ENCODE peak calls at places on chromosomes 12 and 14, in ten cellular contexts. One of them, this sample, is unnamed.

GRCh38 chr12:71969330-71969729 is 30.7 kb downstream of the TPH2 start:
- DNase-seq in AG09319: no peak
- DNase-seq in body of pancreas: no peak
- DNase-seq in A673: no peak
- DNase-seq in CD4-positive, alpha-beta T cell: no peak
- DNase-seq in foreskin keratinocyte: no peak
- DNase-seq in B cell: no peak
- DNase-seq in fibroblast of lung: no peak
- DNase-seq in fibroblast of villous mesenchyme: no peak
- DNase-seq in lung: no peak
- DNase-seq in this sample: no peak

GRCh38 chr12:132337557-132337956 is 8.2 kb upstream of the GALNT9 start:
- DNase-seq in AG09319: no peak
- DNase-seq in body of pancreas: no peak
- DNase-seq in A673: no peak
- DNase-seq in CD4-positive, alpha-beta T cell: no peak
- DNase-seq in foreskin keratinocyte: no peak
- DNase-seq in B cell: no peak
- DNase-seq in fibroblast of lung: no peak
- DNase-seq in fibroblast of villous mesenchyme: no peak
- DNase-seq in lung: no peak
- DNase-seq in this sample: no peak

GRCh38 chr12:54019924-54020586 is 8.2 kb upstream of the HOXC6 start:
- DNase-seq in AG09319: no peak
- DNase-seq in body of pancreas: no peak
- DNase-seq in A673: no peak
- DNase-seq in CD4-positive, alpha-beta T cell: no peak
- DNase-seq in foreskin keratinocyte: peak
- DNase-seq in B cell: no peak
- DNase-seq in fibroblast of lung: no peak
- DNase-seq in fibroblast of villous mesenchyme: peak
- DNase-seq in lung: no peak
- DNase-seq in this sample: no peak

GRCh38 chr12:91681751-91682150 is 463.9 kb downstream of the BTG1 start:
- DNase-seq in AG09319: no peak
- DNase-seq in body of pancreas: no peak
- DNase-seq in A673: no peak
- DNase-seq in CD4-positive, alpha-beta T cell: no peak
- DNase-seq in foreskin keratinocyte: no peak
- DNase-seq in B cell: no peak
- DNase-seq in fibroblast of lung: no peak
- DNase-seq in fibroblast of villous mesenchyme: no peak
- DNase-seq in lung: no peak
- DNase-seq in this sample: no peak

GRCh38 chr14:68284834-68285233 is 465.3 kb downstream of the RAD51B start:
- DNase-seq in AG09319: no peak
- DNase-seq in body of pancreas: no peak
- DNase-seq in A673: no peak
- DNase-seq in CD4-positive, alpha-beta T cell: no peak
- DNase-seq in foreskin keratinocyte: no peak
- DNase-seq in B cell: no peak
- DNase-seq in fibroblast of lung: no peak
- DNase-seq in fibroblast of villous mesenchyme: no peak
- DNase-seq in lung: no peak
- DNase-seq in this sample: no peak

GRCh38 chr12:63900922-63901793 is 56.7 kb downstream of the SRGAP1 start:
- DNase-seq in AG09319: no peak
- DNase-seq in body of pancreas: no peak
- DNase-seq in A673: no peak
- DNase-seq in CD4-positive, alpha-beta T cell: no peak
- DNase-seq in foreskin keratinocyte: no peak
- DNase-seq in B cell: no peak
- DNase-seq in fibroblast of lung: no peak
- DNase-seq in fibroblast of villous mesenchyme: no peak
- DNase-seq in lung: no peak
- DNase-seq in this sample: no peak

GRCh38 chr12:133222211-133222610 is 13.5 kb downstream of the ANHX start:
- DNase-seq in AG09319: no peak
- DNase-seq in body of pancreas: no peak
- DNase-seq in A673: no peak
- DNase-seq in CD4-positive, alpha-beta T cell: no peak
- DNase-seq in foreskin keratinocyte: no peak
- DNase-seq in B cell: no peak
- DNase-seq in fibroblast of lung: no peak
- DNase-seq in fibroblast of villous mesenchyme: no peak
- DNase-seq in lung: no peak
- DNase-seq in this sample: no peak

GRCh38 chr12:52164624-52165023 is 27.2 kb downstream of the KRT80 start:
- DNase-seq in AG09319: no peak
- DNase-seq in body of pancreas: no peak
- DNase-seq in A673: no peak
- DNase-seq in CD4-positive, alpha-beta T cell: no peak
- DNase-seq in foreskin keratinocyte: peak
- DNase-seq in B cell: no peak
- DNase-seq in fibroblast of lung: no peak
- DNase-seq in fibroblast of villous mesenchyme: no peak
- DNase-seq in lung: no peak
- DNase-seq in this sample: no peak

GRCh38 chr14:55766071-55766470 is 186.1 kb downstream of the KTN1 start:
- DNase-seq in AG09319: no peak
- DNase-seq in body of pancreas: no peak
- DNase-seq in A673: no peak
- DNase-seq in CD4-positive, alpha-beta T cell: no peak
- DNase-seq in foreskin keratinocyte: no peak
- DNase-seq in B cell: no peak
- DNase-seq in fibroblast of lung: no peak
- DNase-seq in fibroblast of villous mesenchyme: no peak
- DNase-seq in lung: no peak
- DNase-seq in this sample: no peak

GRCh38 chr12:46710125-46710743 is 115.6 kb downstream of the SLC38A4 start:
- DNase-seq in AG09319: no peak
- DNase-seq in body of pancreas: no peak
- DNase-seq in A673: no peak
- DNase-seq in CD4-positive, alpha-beta T cell: no peak
- DNase-seq in foreskin keratinocyte: no peak
- DNase-seq in B cell: no peak
- DNase-seq in fibroblast of lung: no peak
- DNase-seq in fibroblast of villous mesenchyme: no peak
- DNase-seq in lung: no peak
- DNase-seq in this sample: no peak

GRCh38 chr14:50363734-50364113 is 33.0 kb downstream of the CDKL1 start:
- DNase-seq in AG09319: no peak
- DNase-seq in body of pancreas: no peak
- DNase-seq in A673: peak
- DNase-seq in CD4-positive, alpha-beta T cell: peak
- DNase-seq in foreskin keratinocyte: peak
- DNase-seq in B cell: peak
- DNase-seq in fibroblast of lung: peak
- DNase-seq in fibroblast of villous mesenchyme: peak
- DNase-seq in lung: no peak
- DNase-seq in this sample: no peak

GRCh38 chr14:51552275-51552674 is 99.4 kb upstream of the FRMD6 start:
- DNase-seq in AG09319: no peak
- DNase-seq in body of pancreas: no peak
- DNase-seq in A673: no peak
- DNase-seq in CD4-positive, alpha-beta T cell: no peak
- DNase-seq in foreskin keratinocyte: no peak
- DNase-seq in B cell: no peak
- DNase-seq in fibroblast of lung: no peak
- DNase-seq in fibroblast of villous mesenchyme: no peak
- DNase-seq in lung: no peak
- DNase-seq in this sample: no peak

DNA sequence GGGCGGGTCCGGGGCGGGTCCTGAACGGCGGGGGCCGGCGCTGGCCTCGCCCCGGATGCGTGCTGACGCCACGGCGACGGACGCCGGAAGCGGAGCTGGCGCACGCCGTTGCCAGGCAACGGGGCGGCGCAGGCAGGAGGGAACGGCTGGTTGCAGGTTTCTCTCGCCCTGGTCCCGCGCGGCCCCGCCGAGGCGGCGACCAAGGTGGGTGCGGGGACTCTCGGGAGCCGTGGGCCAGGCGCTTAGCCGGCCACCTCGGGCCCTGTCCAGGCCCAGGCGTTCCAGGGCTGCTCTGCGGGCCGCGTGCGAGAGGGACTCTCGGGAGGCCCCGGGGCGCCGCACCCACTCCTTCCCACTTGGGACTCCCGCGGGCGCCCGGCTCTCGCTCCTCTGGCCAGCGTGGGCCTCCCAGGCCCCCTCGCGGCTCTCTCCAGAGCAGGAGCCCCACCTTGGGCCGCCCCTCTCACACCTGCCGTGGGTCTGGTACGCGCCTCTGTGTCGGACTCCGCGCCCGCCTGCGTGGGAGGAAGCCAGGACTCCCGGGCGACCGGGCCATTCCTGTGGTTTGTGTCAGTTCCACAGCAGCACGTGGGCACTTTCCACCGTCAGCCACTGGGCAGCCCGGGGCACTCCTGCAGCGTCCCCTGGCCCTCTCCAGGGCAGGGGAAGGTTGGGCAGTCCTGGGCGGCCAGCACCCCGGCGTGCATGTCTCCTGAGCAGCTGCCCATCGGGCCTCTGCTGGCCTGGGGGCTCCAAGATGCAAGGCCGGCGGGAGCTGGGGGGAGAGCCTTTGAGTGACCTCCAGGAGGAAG is at the start of gene CLBA1:
- DNase-seq in AG09319: peak
- DNase-seq in body of pancreas: peak
- DNase-seq in A673: peak
- DNase-seq in CD4-positive, alpha-beta T cell: peak
- DNase-seq in foreskin keratinocyte: peak
- DNase-seq in B cell: peak
- DNase-seq in fibroblast of lung: peak
- DNase-seq in fibroblast of villous mesenchyme: peak
- DNase-seq in lung: no peak
- DNase-seq in this sample: peak
- TF ChIP-seq CTCF in AG09319: no peak
- TF ChIP-seq CTCF in body of pancreas: no peak
- TF ChIP-seq CTCF in A673: no peak
- TF ChIP-seq CTCF in CD4-positive, alpha-beta T cell: no peak
- TF ChIP-seq CTCF in foreskin keratinocyte: no peak
- TF ChIP-seq CTCF in B cell: no peak
- TF ChIP-seq CTCF in fibroblast of lung: no peak
- TF ChIP-seq CTCF in fibroblast of villous mesenchyme: no peak
- TF ChIP-seq CTCF in lung: no peak
- TF ChIP-seq CTCF in this sample: no peak

DNA sequence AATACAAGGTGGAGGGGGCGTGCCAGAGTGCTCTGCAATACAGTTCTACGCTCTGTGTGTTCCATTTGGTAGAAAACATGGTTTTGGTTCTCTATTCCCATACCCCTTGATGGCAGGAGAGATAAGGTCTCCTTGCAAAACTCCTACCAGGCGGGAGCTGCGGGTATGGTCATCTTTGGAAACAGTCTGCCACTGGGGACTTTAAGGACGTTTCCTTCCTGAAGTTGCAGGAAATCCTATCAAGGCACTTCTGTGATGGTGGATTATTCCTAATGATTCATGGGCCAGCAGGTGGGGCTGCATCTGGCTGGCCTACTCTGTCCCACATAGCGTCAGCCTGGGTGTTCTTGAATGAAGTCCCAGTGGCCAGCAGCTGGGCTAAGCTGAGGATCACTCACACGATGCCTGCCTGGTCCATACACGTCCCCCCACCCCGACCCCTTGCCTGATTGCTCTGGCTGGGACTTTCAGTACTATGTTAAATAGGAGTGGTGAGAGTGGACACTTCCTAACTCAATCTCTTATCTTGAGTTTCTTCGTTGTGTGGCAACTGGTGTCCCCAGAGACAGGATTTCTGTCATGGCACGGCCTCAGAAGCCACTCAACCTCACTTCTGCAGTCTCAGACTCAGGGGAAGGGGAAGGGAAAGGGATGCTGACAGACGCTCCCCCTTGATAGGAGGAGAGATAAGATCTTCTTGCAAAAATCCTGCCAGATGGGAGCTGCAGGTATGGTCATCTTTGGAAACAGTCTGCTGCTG is 61.1 kb upstream of the FKBP4 start:
- DNase-seq in AG09319: no peak
- DNase-seq in body of pancreas: no peak
- DNase-seq in A673: no peak
- DNase-seq in CD4-positive, alpha-beta T cell: no peak
- DNase-seq in foreskin keratinocyte: no peak
- DNase-seq in B cell: no peak
- DNase-seq in fibroblast of lung: no peak
- DNase-seq in fibroblast of villous mesenchyme: no peak
- DNase-seq in lung: no peak
- DNase-seq in this sample: no peak
- TF ChIP-seq CTCF in AG09319: no peak
- TF ChIP-seq CTCF in body of pancreas: no peak
- TF ChIP-seq CTCF in A673: peak
- TF ChIP-seq CTCF in CD4-positive, alpha-beta T cell: no peak
- TF ChIP-seq CTCF in foreskin keratinocyte: no peak
- TF ChIP-seq CTCF in B cell: no peak
- TF ChIP-seq CTCF in fibroblast of lung: no peak
- TF ChIP-seq CTCF in fibroblast of villous mesenchyme: no peak
- TF ChIP-seq CTCF in lung: no peak
- TF ChIP-seq CTCF in this sample: no peak

DNA sequence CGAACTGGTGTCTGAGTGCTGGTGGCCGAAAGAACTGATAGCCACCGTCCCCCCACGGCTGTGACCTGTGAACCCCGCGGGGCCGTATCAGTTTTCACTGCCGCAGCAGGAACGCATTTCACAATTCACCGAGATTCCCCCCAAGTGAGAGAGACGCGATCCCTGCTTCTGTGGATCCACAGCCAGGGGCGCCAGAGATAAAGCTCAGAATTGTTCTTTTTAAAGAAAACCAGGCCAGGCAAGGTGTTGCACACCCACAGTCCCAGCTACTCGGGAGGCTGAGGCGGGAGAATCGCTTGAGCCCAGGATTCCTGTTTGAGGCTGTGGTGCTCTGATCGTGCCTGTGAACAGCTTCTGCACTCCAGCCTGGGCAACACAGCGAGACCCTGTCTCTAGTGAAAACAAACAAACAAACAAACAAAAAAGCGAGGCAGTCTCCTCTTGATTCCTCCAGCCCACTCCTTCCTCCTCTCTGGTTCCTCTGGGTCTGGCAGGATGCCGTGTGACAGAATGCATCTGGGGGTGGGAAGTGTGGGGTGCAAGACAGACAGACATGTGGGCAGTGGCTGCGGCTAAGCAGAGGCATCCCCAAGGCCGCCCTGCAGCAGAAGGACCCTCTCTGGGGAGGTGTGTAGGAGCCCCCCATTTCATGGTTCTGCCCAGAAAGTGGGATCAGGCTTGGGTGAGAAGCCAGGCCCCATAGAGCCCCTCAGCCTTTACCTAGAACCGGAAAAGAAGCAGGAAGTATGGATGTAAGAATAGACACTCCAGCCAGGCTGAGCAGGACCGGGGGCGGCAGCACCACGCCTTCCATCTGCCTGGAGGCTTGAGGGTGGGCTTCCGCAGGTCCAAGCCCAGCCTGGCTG is 39.2 kb upstream of the PPP1R13B start:
- DNase-seq in AG09319: no peak
- DNase-seq in body of pancreas: no peak
- DNase-seq in A673: peak
- DNase-seq in CD4-positive, alpha-beta T cell: no peak
- DNase-seq in foreskin keratinocyte: no peak
- DNase-seq in B cell: no peak
- DNase-seq in fibroblast of lung: no peak
- DNase-seq in fibroblast of villous mesenchyme: peak
- DNase-seq in lung: no peak
- DNase-seq in this sample: no peak
- TF ChIP-seq CTCF in AG09319: no peak
- TF ChIP-seq CTCF in body of pancreas: no peak
- TF ChIP-seq CTCF in A673: peak
- TF ChIP-seq CTCF in CD4-positive, alpha-beta T cell: no peak
- TF ChIP-seq CTCF in foreskin keratinocyte: no peak
- TF ChIP-seq CTCF in B cell: no peak
- TF ChIP-seq CTCF in fibroblast of lung: peak
- TF ChIP-seq CTCF in fibroblast of villous mesenchyme: peak
- TF ChIP-seq CTCF in lung: no peak
- TF ChIP-seq CTCF in this sample: no peak

GRCh38 chr12:110102255-110102654 is 21.9 kb upstream of the IFT81 start:
- DNase-seq in AG09319: no peak
- DNase-seq in body of pancreas: peak
- DNase-seq in A673: peak
- DNase-seq in CD4-positive, alpha-beta T cell: no peak
- DNase-seq in foreskin keratinocyte: peak
- DNase-seq in B cell: no peak
- DNase-seq in fibroblast of lung: peak
- DNase-seq in fibroblast of villous mesenchyme: peak
- DNase-seq in lung: no peak
- DNase-seq in this sample: no peak
- TF ChIP-seq CTCF in AG09319: peak
- TF ChIP-seq CTCF in body of pancreas: no peak
- TF ChIP-seq CTCF in A673: peak
- TF ChIP-seq CTCF in CD4-positive, alpha-beta T cell: no peak
- TF ChIP-seq CTCF in foreskin keratinocyte: peak
- TF ChIP-seq CTCF in B cell: no peak
- TF ChIP-seq CTCF in fibroblast of lung: peak
- TF ChIP-seq CTCF in fibroblast of villous mesenchyme: peak
- TF ChIP-seq CTCF in lung: no peak
- TF ChIP-seq CTCF in this sample: peak